ENCODE peak calls at places on chromosomes 5 and 9, in six cellular contexts. One of them, this sample, is unnamed.

GRCh38 chr9:88464851-88465250 is 70.1 kb upstream of the NXNL2 start:
- DNase-seq in adrenal gland: no peak
- DNase-seq in PC-3: peak; percentile 54
- DNase-seq in aorta: no peak
- DNase-seq in mesendoderm: no peak
- DNase-seq in thoracic aorta: no peak
- DNase-seq in this sample: no peak

GRCh38 chr9:16058131-16058549 is 505.3 kb downstream of the CCDC171 start:
- DNase-seq in adrenal gland: no peak
- DNase-seq in PC-3: peak; percentile 93
- DNase-seq in aorta: no peak
- DNase-seq in mesendoderm: peak; percentile 16
- DNase-seq in thoracic aorta: no peak
- DNase-seq in this sample: peak; percentile 70

GRCh38 chr9:132651259-132651658 is 18.5 kb downstream of the DDX31 start:
- DNase-seq in adrenal gland: no peak
- DNase-seq in PC-3: peak; percentile 78
- DNase-seq in aorta: no peak
- DNase-seq in mesendoderm: no peak
- DNase-seq in thoracic aorta: no peak
- DNase-seq in this sample: no peak

GRCh38 chr9:96117398-96118060 is 184.4 kb downstream of the HSD17B3 start:
- DNase-seq in adrenal gland: no peak
- DNase-seq in PC-3: no peak
- DNase-seq in aorta: no peak
- DNase-seq in mesendoderm: no peak
- DNase-seq in thoracic aorta: no peak
- DNase-seq in this sample: no peak

GRCh38 chr9:127778280-127779135 is at the start of gene SH2D3C:
- DNase-seq in adrenal gland: no peak
- DNase-seq in PC-3: no peak
- DNase-seq in aorta: no peak
- DNase-seq in mesendoderm: no peak
- DNase-seq in thoracic aorta: no peak
- DNase-seq in this sample: no peak

GRCh38 chr5:75389430-75389829 is 52.4 kb downstream of the HMGCR start:
- DNase-seq in adrenal gland: no peak
- DNase-seq in PC-3: no peak
- DNase-seq in aorta: no peak
- DNase-seq in mesendoderm: no peak
- DNase-seq in thoracic aorta: no peak
- DNase-seq in this sample: no peak

GRCh38 chr5:95955996-95956899 is 5.4 kb downstream of the ELL2 start:
- DNase-seq in adrenal gland: no peak
- DNase-seq in PC-3: no peak
- DNase-seq in aorta: no peak
- DNase-seq in mesendoderm: no peak
- DNase-seq in thoracic aorta: no peak
- DNase-seq in this sample: no peak

GRCh38 chr5:138605254-138605972 is 30.2 kb upstream of the HSPA9 start:
- DNase-seq in adrenal gland: no peak
- DNase-seq in PC-3: no peak
- DNase-seq in aorta: no peak
- DNase-seq in mesendoderm: no peak
- DNase-seq in thoracic aorta: no peak
- DNase-seq in this sample: no peak

GRCh38 chr5:145946112-145946861 is 9.9 kb downstream of the SH3RF2 start:
- DNase-seq in adrenal gland: peak; percentile 52
- DNase-seq in PC-3: peak; percentile 88
- DNase-seq in aorta: no peak
- DNase-seq in mesendoderm: peak; percentile 69
- DNase-seq in thoracic aorta: no peak
- DNase-seq in this sample: no peak

GRCh38 chr5:40217509-40217908 is 462.2 kb upstream of the PTGER4 start:
- DNase-seq in adrenal gland: no peak
- DNase-seq in PC-3: peak; percentile 63
- DNase-seq in aorta: no peak
- DNase-seq in mesendoderm: no peak
- DNase-seq in thoracic aorta: no peak
- DNase-seq in this sample: no peak

GRCh38 chr9:120306561-120306960 is 273.4 kb downstream of the CDK5RAP2 start:
- DNase-seq in adrenal gland: no peak
- DNase-seq in PC-3: no peak
- DNase-seq in aorta: no peak
- DNase-seq in mesendoderm: no peak
- DNase-seq in thoracic aorta: no peak
- DNase-seq in this sample: no peak

GRCh38 chr9:91032056-91032455 is 230.4 kb downstream of the SYK start:
- DNase-seq in adrenal gland: no peak
- DNase-seq in PC-3: no peak
- DNase-seq in aorta: no peak
- DNase-seq in mesendoderm: no peak
- DNase-seq in thoracic aorta: no peak
- DNase-seq in this sample: no peak
- H3K4me3 ChIP-seq in adrenal gland: no peak overlapping the region
- H3K4me3 ChIP-seq in PC-3: no peak overlapping the region
- H3K4me3 ChIP-seq in aorta: no peak overlapping the region
- H3K4me3 ChIP-seq in mesendoderm: no peak overlapping the region
- H3K4me3 ChIP-seq in thoracic aorta: no peak overlapping the region
- H3K4me3 ChIP-seq in this sample: no peak overlapping the region

DNA sequence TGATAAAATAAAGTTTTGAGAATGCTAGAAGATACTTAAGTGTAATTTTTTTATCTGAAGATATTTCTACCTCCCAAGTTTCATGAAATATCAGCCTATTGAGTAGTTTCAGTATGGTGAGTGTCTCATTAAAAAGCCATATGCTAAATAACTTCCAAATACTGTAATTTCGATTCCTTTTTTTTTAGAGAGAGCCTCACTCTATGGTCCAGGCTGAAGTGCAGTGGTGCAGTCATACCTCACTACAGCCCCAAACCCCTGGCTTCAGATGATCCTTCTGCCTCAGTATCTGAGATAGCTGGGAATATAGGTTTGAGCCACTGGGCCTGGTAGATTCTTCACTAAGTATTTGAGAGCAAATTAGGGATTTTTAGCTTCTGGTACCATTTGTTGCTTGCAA is 24.5 kb downstream of the CDC42SE2 start:
- DNase-seq in adrenal gland: no peak
- DNase-seq in PC-3: no peak
- DNase-seq in aorta: no peak
- DNase-seq in mesendoderm: no peak
- DNase-seq in thoracic aorta: no peak
- DNase-seq in this sample: no peak
- H3K27me3 ChIP-seq in adrenal gland: no peaks in the 10 kb centered on the region
- H3K27me3 ChIP-seq in PC-3: no peaks in the 10 kb centered on the region
- H3K27me3 ChIP-seq in aorta: no peaks in the 10 kb centered on the region
- H3K27me3 ChIP-seq in mesendoderm: no peaks in the 10 kb centered on the region
- H3K27me3 ChIP-seq in thoracic aorta: no peaks in the 10 kb centered on the region
- H3K27me3 ChIP-seq in this sample: no peaks in the 10 kb centered on the region

GRCh38 chr5:55356896-55357295 is 49.1 kb downstream of the MTREX start:
- DNase-seq in adrenal gland: no peak
- DNase-seq in PC-3: no peak
- DNase-seq in aorta: no peak
- DNase-seq in mesendoderm: no peak
- DNase-seq in thoracic aorta: no peak
- DNase-seq in this sample: no peak
- H3K36me3 ChIP-seq in adrenal gland: no peaks in the 10 kb centered on the region
- H3K36me3 ChIP-seq in PC-3: peaks cover 19% of the 10 kb centered on the region
- H3K36me3 ChIP-seq in aorta: no peaks in the 10 kb centered on the region
- H3K36me3 ChIP-seq in mesendoderm: peaks cover 3% of the 10 kb centered on the region
- H3K36me3 ChIP-seq in thoracic aorta: peaks cover 41% of the 10 kb centered on the region
- H3K36me3 ChIP-seq in this sample: peaks cover 22% of the 10 kb centered on the region

GRCh38 chr5:171806976-171807823 is 21.6 kb downstream of the SMIM23 start:
- DNase-seq in adrenal gland: no peak
- DNase-seq in PC-3: peak; percentile 53
- DNase-seq in aorta: no peak
- DNase-seq in mesendoderm: no peak
- DNase-seq in thoracic aorta: no peak
- DNase-seq in this sample: peak; percentile 47

GRCh38 chr5:171797563-171797962 is 11.9 kb downstream of the SMIM23 start:
- DNase-seq in adrenal gland: no peak
- DNase-seq in PC-3: no peak
- DNase-seq in aorta: no peak
- DNase-seq in mesendoderm: peak; percentile 25
- DNase-seq in thoracic aorta: no peak
- DNase-seq in this sample: no peak

GRCh38 chr5:171798413-171798812 is 12.8 kb downstream of the SMIM23 start:
- DNase-seq in adrenal gland: no peak
- DNase-seq in PC-3: no peak
- DNase-seq in aorta: no peak
- DNase-seq in mesendoderm: no peak
- DNase-seq in thoracic aorta: no peak
- DNase-seq in this sample: no peak

DNA sequence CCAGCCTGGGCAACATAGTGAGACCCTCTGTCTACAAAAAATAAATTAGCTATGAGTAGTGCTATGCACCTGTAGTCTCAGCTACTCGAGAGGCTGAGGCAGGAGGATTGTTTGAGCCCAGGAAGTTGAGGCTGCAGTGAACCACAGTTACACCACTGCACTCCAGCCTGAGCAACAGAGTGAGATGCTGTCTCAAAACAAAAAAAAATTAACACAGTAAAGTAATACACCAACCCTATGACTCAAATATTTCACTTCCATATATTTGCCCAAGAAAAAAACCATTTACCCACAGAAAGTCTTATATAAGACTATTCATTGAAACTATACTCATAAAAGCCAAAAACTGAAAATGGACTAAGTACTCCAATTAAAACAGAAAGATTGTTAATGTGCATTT is 16.2 kb downstream of the SMIM23 start:
- DNase-seq in adrenal gland: no peak
- DNase-seq in PC-3: no peak
- DNase-seq in aorta: no peak
- DNase-seq in mesendoderm: no peak
- DNase-seq in thoracic aorta: no peak
- DNase-seq in this sample: no peak
- H3K4me3 ChIP-seq in adrenal gland: no peak overlapping the region
- H3K4me3 ChIP-seq in PC-3: no peak overlapping the region
- H3K4me3 ChIP-seq in aorta: no peak overlapping the region
- H3K4me3 ChIP-seq in mesendoderm: no peak overlapping the region
- H3K4me3 ChIP-seq in thoracic aorta: no peak overlapping the region
- H3K4me3 ChIP-seq in this sample: no peak overlapping the region

GRCh38 chr9:2284770-2285169 is 269.6 kb downstream of the SMARCA2 start:
- DNase-seq in adrenal gland: no peak
- DNase-seq in PC-3: no peak
- DNase-seq in aorta: no peak
- DNase-seq in mesendoderm: no peak
- DNase-seq in thoracic aorta: no peak
- DNase-seq in this sample: no peak
- H3K27me3 ChIP-seq in adrenal gland: no peaks in the 10 kb centered on the region
- H3K27me3 ChIP-seq in PC-3: no peaks in the 10 kb centered on the region
- H3K27me3 ChIP-seq in aorta: no peaks in the 10 kb centered on the region
- H3K27me3 ChIP-seq in mesendoderm: no peaks in the 10 kb centered on the region
- H3K27me3 ChIP-seq in thoracic aorta: no peaks in the 10 kb centered on the region
- H3K27me3 ChIP-seq in this sample: no peaks in the 10 kb centered on the region

DNA sequence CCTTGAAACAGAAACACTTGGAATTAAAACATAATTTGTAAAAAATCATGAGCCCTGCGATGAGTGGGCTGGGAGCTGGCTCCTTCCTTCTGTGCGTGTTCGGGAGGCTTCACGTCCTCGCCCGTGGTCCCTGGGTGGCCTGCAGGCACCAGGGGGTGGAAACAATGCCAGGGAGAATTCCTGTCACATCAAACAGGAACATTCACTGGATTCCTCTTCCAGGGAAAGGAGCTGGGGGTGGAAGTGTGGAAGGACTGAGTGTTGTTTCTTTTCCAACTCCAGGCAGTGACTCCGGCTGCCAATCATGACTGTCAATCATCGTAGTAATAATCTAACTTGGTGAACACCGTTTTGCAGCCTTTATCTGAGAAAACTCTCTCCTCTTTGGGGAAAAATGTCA is 10.3 kb downstream of the TOR1A start:
- DNase-seq in adrenal gland: no peak
- DNase-seq in PC-3: no peak
- DNase-seq in aorta: no peak
- DNase-seq in mesendoderm: no peak
- DNase-seq in thoracic aorta: no peak
- DNase-seq in this sample: no peak
- H3K36me3 ChIP-seq in adrenal gland: no peaks in the 10 kb centered on the region
- H3K36me3 ChIP-seq in PC-3: peaks cover 2% of the 10 kb centered on the region
- H3K36me3 ChIP-seq in aorta: peaks cover 4% of the 10 kb centered on the region
- H3K36me3 ChIP-seq in mesendoderm: peaks cover 12% of the 10 kb centered on the region
- H3K36me3 ChIP-seq in thoracic aorta: peaks cover 44% of the 10 kb centered on the region
- H3K36me3 ChIP-seq in this sample: peaks cover 19% of the 10 kb centered on the region

DNA sequence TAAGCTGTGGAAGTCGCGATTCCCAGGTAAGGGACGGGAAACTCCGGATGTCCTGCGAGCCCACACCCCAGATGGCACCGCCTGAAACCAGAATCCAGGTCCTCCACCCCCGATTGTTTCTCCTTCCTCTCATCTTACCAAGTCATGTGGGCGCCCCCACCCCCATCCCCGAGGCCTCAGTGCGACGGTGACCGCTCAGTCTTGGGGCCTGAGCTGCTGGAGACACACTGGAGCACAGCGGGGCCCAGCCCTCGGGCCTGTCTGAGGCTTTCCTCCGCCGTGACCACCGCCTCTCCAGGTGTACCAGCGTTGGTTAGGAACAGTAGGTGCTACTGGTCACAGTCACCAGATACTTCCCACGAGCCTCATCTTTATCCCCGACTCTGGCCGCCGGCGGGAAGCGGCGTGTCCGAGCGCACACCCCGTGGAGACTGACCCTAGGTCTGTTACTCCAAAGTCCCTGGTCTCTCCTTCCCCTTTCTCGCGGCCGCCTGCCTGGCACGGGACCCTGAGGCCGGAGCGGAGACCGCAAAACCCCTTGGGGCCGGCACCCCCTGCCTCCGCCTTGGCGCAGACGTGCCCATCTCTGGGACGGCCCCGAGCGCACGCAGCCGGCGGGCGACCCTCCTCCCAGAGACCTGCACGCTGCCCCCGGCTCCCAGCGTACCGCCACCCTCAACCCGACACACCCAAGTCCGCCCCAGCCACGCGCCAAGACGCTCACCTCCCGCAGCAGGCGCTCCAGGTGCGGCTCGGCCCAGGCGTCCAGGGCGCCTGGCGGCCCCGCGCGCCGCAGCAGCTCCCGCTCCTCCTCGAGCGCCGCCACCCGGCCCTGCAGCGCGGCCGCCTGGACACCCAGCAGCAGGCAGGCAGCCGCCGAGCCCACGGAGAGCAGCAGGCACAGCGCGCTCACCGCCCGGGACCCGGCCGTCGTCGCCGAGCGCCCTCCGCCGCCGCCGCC is 733 bp downstream of the COL23A1 start:
- DNase-seq in adrenal gland: no peak
- DNase-seq in PC-3: no peak
- DNase-seq in aorta: no peak
- DNase-seq in mesendoderm: peak; percentile 65
- DNase-seq in thoracic aorta: no peak
- DNase-seq in this sample: peak; percentile 83
- H3K4me3 ChIP-seq in adrenal gland: no peak overlapping the region
- H3K4me3 ChIP-seq in PC-3: no peak overlapping the region
- H3K4me3 ChIP-seq in aorta: no peak overlapping the region
- H3K4me3 ChIP-seq in mesendoderm: peak overlapping the region; percentile 1
- H3K4me3 ChIP-seq in thoracic aorta: peak overlapping the region; percentile 80
- H3K4me3 ChIP-seq in this sample: peak overlapping the region; percentile 62

GRCh38 chr5:171316258-171317121 is 7.4 kb downstream of the TLX3 start:
- DNase-seq in adrenal gland: no peak
- DNase-seq in PC-3: no peak
- DNase-seq in aorta: no peak
- DNase-seq in mesendoderm: peak; percentile 51
- DNase-seq in thoracic aorta: no peak
- DNase-seq in this sample: peak; percentile 78
- H3K27me3 ChIP-seq in adrenal gland: peaks cover 72% of the 10 kb centered on the region
- H3K27me3 ChIP-seq in PC-3: peaks cover 46% of the 10 kb centered on the region
- H3K27me3 ChIP-seq in aorta: peaks cover 2% of the 10 kb centered on the region
- H3K27me3 ChIP-seq in mesendoderm: peaks cover 82% of the 10 kb centered on the region
- H3K27me3 ChIP-seq in thoracic aorta: peaks cover 17% of the 10 kb centered on the region
- H3K27me3 ChIP-seq in this sample: peaks cover 98% of the 10 kb centered on the region